ENCODE peak calls at places on chromosomes 12 and 14, in five cellular contexts. E, N, Z, W and M are unnamed samples.

GRCh38 chr14:65745396-65746190 is 333.1 kb downstream of the FUT8 start:
- DNase-seq in W (no peak), Z (no peak), E (no peak), N (no peak), M (no peak)

GRCh38 chr12:53298154-53298553 is 1.3 kb upstream of the MYG1 start:
- DNase-seq in W (no peak), Z (no peak), E (no peak), N (no peak), M (peak; percentile 95)

GRCh38 chr12:46386360-46386867 is 13.8 kb upstream of the SLC38A2 start:
- DNase-seq in E (no peak), W (no peak), Z (no peak), N (no peak), M (peak; percentile 97)

GRCh38 chr12:14884458-14884878 is 1.2 kb downstream of the MGP start:
- DNase-seq in N (peak; percentile 84), E (peak; percentile 79), Z (peak; percentile 76), W (peak; percentile 64), M (peak; percentile 59)

GRCh38 chr12:123813349-123813748 is 51.2 kb downstream of the DNAH10 start:
- DNase-seq in Z (no peak), E (no peak), N (no peak), W (no peak), M (peak; percentile 77)

GRCh38 chr12:32917094-32917611 is 20.6 kb upstream of the PKP2 start:
- DNase-seq in Z (no peak), W (no peak), E (no peak), N (no peak), M (peak; percentile 54)

GRCh38 chr12:70733385-70733784 is 96.2 kb upstream of the PTPRB start:
- DNase-seq in N (no peak), Z (no peak), W (no peak), E (no peak), M (peak; percentile 62)

GRCh38 chr14:22850944-22851790 is 14.8 kb downstream of the MMP14 start:
- DNase-seq in N (no peak), W (no peak), E (peak; percentile 77), Z (peak; percentile 79), M (peak; percentile 97)

GRCh38 chr12:92147491-92147890 is 1.8 kb upstream of the BTG1 start:
- DNase-seq in Z (no peak), E (no peak), W (no peak), N (no peak), M (no peak)

GRCh38 chr14:91113829-91114078 is at the start of gene DGLUCY:
- DNase-seq in N (no peak), Z (peak; percentile 87), W (peak; percentile 47), E (peak; percentile 90), M (peak; percentile 61)

GRCh38 chr12:131372706-131373195 is 338.1 kb upstream of the SFSWAP start:
- DNase-seq in Z (no peak), E (no peak), W (no peak), N (no peak), M (no peak)

GRCh38 chr14:77305696-77306095 is 15.0 kb downstream of the POMT2 start:
- DNase-seq in N (no peak), W (no peak), Z (no peak), E (no peak), M (no peak)

GRCh38 chr12:40144023-40144422 is 38.1 kb upstream of the SLC2A13 start:
- DNase-seq in E (no peak), N (no peak), W (no peak), Z (no peak), M (no peak)

GRCh38 chr14:63200767-63201166 is 3.5 kb upstream of the RHOJ start:
- DNase-seq in W (no peak), Z (no peak), E (no peak), N (no peak), M (no peak)

GRCh38 chr12:89208661-89209096 is 143.6 kb downstream of the DUSP6 start:
- DNase-seq in N (no peak), W (no peak), Z (no peak), E (no peak), M (peak; percentile 78)

GRCh38 chr14:95424533-95424932 is 91.9 kb downstream of the SYNE3 start:
- DNase-seq in Z (no peak), E (no peak), N (no peak), W (no peak), M (peak; percentile 75)

GRCh38 chr12:915090-915489 is 34.4 kb downstream of the RAD52 start:
- DNase-seq in Z (no peak), E (no peak), N (no peak), W (no peak), M (no peak)

GRCh38 chr12:202081-202731 is 11.8 kb downstream of the SLC6A12 start:
- DNase-seq in E (peak; percentile 84), Z (no peak), N (no peak), W (no peak), M (no peak)